ENCODE peak calls at places on chromosomes 6 and 20, in five cellular contexts. G is IMR-90, S is A549, W is tibial artery, A is astrocyte of the cerebellum. K is an unnamed sample.

GRCh38 chr20:47533518-47534062 is 31.9 kb downstream of the NCOA3 start:
- DNase-seq in A (no peak), G (no peak), W (no peak), S (no peak), K (no peak)

GRCh38 chr6:140500864-140501263 is 1126.4 kb upstream of the CITED2 start:
- DNase-seq in G (peak; percentile 29), S (no peak), A (no peak), W (no peak), K (no peak)

GRCh38 chr6:106547961-106548453 is 81.3 kb downstream of the RTN4IP1 start:
- DNase-seq in G (peak; percentile 85), S (no peak), A (peak; percentile 41), W (no peak), K (no peak)

GRCh38 chr6:20113649-20114224 is 98.5 kb downstream of the MBOAT1 start:
- DNase-seq in A (no peak), S (no peak), W (no peak), G (no peak), K (no peak)

GRCh38 chr6:117414770-117415169 is 11.0 kb downstream of the ROS1 start:
- DNase-seq in S (no peak), W (no peak), G (no peak), A (peak; percentile 47), K (no peak)

GRCh38 chr20:37163832-37164554 is 15.1 kb upstream of the RPN2 start:
- DNase-seq in A (no peak), W (no peak), S (no peak), G (no peak), K (no peak)

GRCh38 chr6:118387921-118388701 is 160.0 kb upstream of the PLN start:
- DNase-seq in A (peak; percentile 80), S (no peak), W (no peak), G (peak; percentile 96), K (peak; percentile 69)

GRCh38 chr6:104484191-104484590 is 375.5 kb downstream of the HACE1 start:
- DNase-seq in W (no peak), S (no peak), A (no peak), G (no peak), K (no peak)

GRCh38 chr6:43838276-43839036 is 68.4 kb downstream of the VEGFA start:
- DNase-seq in G (peak; percentile 81), A (peak; percentile 45), W (peak; percentile 36), S (peak; percentile 43), K (peak; percentile 41)
- TF ChIP-seq CTCF in G (peak; percentile 55), A (peak; percentile 55), W (no peak), S (peak; percentile 45), K (peak; percentile 43)

GRCh38 chr20:64041781-64042771 is 6.1 kb downstream of the C20orf204 start:
- DNase-seq in S (no peak), A (no peak), G (no peak), W (no peak), K (no peak)
- H3K4me3 ChIP-seq in S (no peak overlapping the region), A (peak overlapping the region; percentile 19), G (peak overlapping the region; percentile 35), W (peak overlapping the region; percentile 49), K (peak overlapping the region; percentile 40)

DNA sequence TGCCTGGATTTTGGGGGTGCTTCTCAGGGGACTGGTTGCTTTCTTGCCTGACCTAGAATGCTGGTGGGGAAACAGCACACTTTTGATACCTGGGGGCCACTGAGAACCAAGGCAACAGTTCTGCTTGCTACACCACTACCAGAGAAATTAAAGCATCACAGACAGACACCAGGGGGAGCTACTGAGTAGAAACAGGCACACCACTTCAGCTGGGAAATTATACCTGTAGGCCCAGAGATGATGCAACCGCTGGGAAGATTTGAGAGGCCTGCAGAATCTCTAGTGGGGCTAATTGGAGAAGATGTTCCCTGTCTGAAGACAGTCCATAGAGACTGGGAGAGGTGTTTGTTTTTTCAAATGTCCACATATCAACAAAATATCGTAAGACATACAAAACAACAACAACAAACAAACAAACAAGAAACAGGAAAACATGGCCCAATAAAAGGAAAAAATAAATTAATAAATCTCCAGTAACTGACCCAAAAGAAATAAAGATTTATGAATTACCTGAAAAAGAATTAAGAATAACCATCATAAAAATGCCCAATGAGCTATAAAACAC is 129.4 kb upstream of the RIN2 start:
- DNase-seq in A (peak; percentile 29), S (peak; percentile 56), W (peak; percentile 24), G (peak; percentile 66), K (no peak)
- TF ChIP-seq CTCF in A (peak; percentile 73), S (peak; percentile 68), W (peak; percentile 9), G (peak; percentile 65), K (peak; percentile 67)

DNA sequence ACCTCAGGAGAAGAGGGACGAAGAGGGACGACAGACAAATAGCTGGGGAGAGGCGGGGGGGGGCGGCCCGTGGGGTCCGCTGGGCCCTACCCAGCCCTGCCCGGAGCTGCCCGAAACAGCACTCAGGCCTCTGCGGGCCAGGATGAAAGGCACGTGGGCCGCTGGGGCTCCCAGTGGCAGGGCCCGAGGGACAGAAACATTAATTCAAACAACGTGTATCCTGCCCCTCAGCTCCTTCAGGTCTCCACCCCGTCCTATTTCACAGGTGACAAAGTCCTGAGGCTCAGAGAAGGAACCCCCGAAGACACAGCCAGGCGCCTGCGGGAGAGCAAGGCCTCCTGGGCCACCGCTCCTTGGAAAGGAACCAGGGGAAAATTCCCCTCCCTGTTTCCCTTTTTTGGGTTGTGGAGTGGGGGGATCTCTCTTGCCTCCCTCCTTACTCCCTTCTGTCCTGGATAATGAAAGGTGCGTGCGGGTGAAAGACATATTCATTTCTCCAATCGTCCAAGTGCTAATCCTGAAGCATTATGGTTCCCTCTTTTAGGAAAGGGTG is 93.3 kb downstream of the RNASET2 start:
- DNase-seq in W (no peak), S (no peak), G (no peak), A (no peak), K (no peak)
- H3K4me3 ChIP-seq in W (peak overlapping the region; percentile 65), S (peak overlapping the region; percentile 40), G (no peak overlapping the region), A (peak overlapping the region; percentile 45), K (peak overlapping the region; percentile 18)